ENCODE peak calls at places on chromosome 12, in four cellular contexts. D is GM12878, R is SK-N-SH, W is HepG2. K is an unnamed sample.

GRCh38 chr12:20184514-20184913 is 183.8 kb upstream of the PDE3A start:
- DNase-seq in D (no peak), R (no peak), W (no peak), K (no peak)

GRCh38 chr12:47488888-47489287 is 216.9 kb downstream of the RPAP3 start:
- DNase-seq in D (no peak), R (no peak), W (no peak), K (no peak)

GRCh38 chr12:21627924-21628323 is 23.3 kb upstream of the GYS2 start:
- DNase-seq in D (no peak), R (no peak), W (no peak), K (no peak)

GRCh38 chr12:122825773-122826724 is 9.2 kb upstream of the HIP1R start:
- DNase-seq in D (no peak), R (peak; percentile 48), W (no peak), K (no peak)

GRCh38 chr12:116384629-116385485 is 107.4 kb upstream of the MED13L start:
- DNase-seq in D (no peak), R (no peak), W (no peak), K (peak; percentile 62)

GRCh38 chr12:46300906-46301305 is 32.1 kb upstream of the SLC38A1 start:
- DNase-seq in D (no peak), R (no peak), W (no peak), K (no peak)

GRCh38 chr12:56126732-56127239 is 1.3 kb upstream of the ESYT1 start:
- DNase-seq in D (no peak), R (no peak), W (no peak), K (no peak)

GRCh38 chr12:121787063-121787774 is 6.3 kb downstream of the RHOF start:
- DNase-seq in D (no peak), R (no peak), W (no peak), K (no peak)

GRCh38 chr12:117986705-117987469 is 18.1 kb upstream of the KSR2 start:
- DNase-seq in D (no peak), R (no peak), W (no peak), K (no peak)

GRCh38 chr12:104121001-104121400 is 17.0 kb downstream of the NFYB start:
- DNase-seq in D (no peak), R (no peak), W (no peak), K (no peak)

GRCh38 chr12:113070117-113070906 is 13.8 kb downstream of the DTX1 start:
- DNase-seq in D (no peak), R (no peak), W (no peak), K (no peak)

GRCh38 chr12:20181416-20181815 is 186.9 kb upstream of the PDE3A start:
- DNase-seq in D (no peak), R (no peak), W (no peak), K (no peak)

GRCh38 chr12:99983721-99984258 is 946 bp downstream of the ANKS1B start:
- DNase-seq in D (no peak), R (peak; percentile 52), W (no peak), K (no peak)

GRCh38 chr12:92224685-92225331 is 79.2 kb upstream of the BTG1 start:
- DNase-seq in D (no peak), R (peak; percentile 26), W (no peak), K (peak; percentile 8)

GRCh38 chr12:85504624-85505023 is 224.6 kb downstream of the ALX1 start:
- DNase-seq in D (no peak), R (no peak), W (no peak), K (no peak)

GRCh38 chr12:32647275-32647674 is 31.8 kb upstream of the DNM1L start:
- DNase-seq in D (no peak), R (no peak), W (no peak), K (no peak)

GRCh38 chr12:44531349-44531905 is 344.7 kb downstream of the NELL2 start:
- DNase-seq in D (no peak), R (no peak), W (no peak), K (no peak)

GRCh38 chr12:15982471-15982870 is 71.3 kb downstream of the DERA start:
- DNase-seq in D (no peak), R (peak; percentile 44), W (no peak), K (no peak)

GRCh38 chr12:93847517-93848452 is 170.6 kb downstream of the CRADD start:
- DNase-seq in D (peak; percentile 82), R (no peak), W (no peak), K (no peak)

GRCh38 chr12:112842441-112842840 is 50.9 kb downstream of the RPH3A start:
- DNase-seq in D (no peak), R (no peak), W (no peak), K (no peak)

GRCh38 chr12:14961466-14962155 is at the start of gene ARHGDIB:
- DNase-seq in D (peak; percentile 87), R (no peak), W (no peak), K (peak; percentile 59)

GRCh38 chr12:93514853-93515252 is 47.5 kb downstream of the MRPL42 start:
- DNase-seq in D (no peak), R (no peak), W (no peak), K (no peak)

GRCh38 chr12:52496590-52497071 is 3.6 kb upstream of the KRT6A start:
- DNase-seq in D (no peak), R (no peak), W (no peak), K (no peak)

DNA sequence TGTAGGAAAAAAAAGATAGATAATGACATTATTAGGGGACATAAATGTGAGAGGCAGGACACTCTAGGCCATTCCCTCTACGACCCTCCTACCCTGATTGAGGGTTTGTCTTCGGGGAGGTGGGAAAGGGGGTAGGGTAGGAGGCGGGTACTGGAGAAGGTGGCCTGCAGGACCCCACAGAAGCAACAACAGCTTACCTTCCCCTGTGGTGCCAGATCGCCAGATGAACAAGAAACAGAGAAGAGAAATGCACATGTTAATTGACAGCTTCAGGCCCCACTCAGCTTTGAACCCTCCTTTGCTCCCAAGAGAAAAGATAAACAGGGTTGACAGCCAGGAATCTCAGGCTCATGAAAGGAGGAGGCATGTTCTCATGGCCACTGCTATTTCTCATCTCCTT is 4.8 kb downstream of the PHB2 start:
- DNase-seq in D (no peak), R (no peak), W (no peak), K (no peak)
- TF ChIP-seq FOXM1 in D (no peak), R (no peak), W (no peak), K (no peak)

GRCh38 chr12:108849653-108850052 is 7.7 kb downstream of the SSH1 start:
- DNase-seq in D (no peak), R (peak; percentile 38), W (no peak), K (peak; percentile 57)

GRCh38 chr12:108853426-108853825 is 4.0 kb downstream of the SSH1 start:
- DNase-seq in D (no peak), R (no peak), W (no peak), K (no peak)

GRCh38 chr12:108854055-108854452 is 3.3 kb downstream of the SSH1 start:
- DNase-seq in D (peak; percentile 52), R (no peak), W (peak; percentile 6), K (no peak)

GRCh38 chr12:108852674-108853073 is 4.7 kb downstream of the SSH1 start:
- DNase-seq in D (no peak), R (no peak), W (no peak), K (no peak)

GRCh38 chr12:108850854-108851573 is 6.4 kb downstream of the SSH1 start:
- DNase-seq in D (peak; percentile 79), R (peak; percentile 85), W (no peak), K (peak; percentile 76)
- TF ChIP-seq RFX5 in D (peak; percentile 95), R (peak; percentile 97), W (no peak), K (peak; percentile 22)

GRCh38 chr12:2092890-2093289 is 40.1 kb downstream of the CACNA1C start:
- DNase-seq in D (no peak), R (no peak), W (no peak), K (no peak)

GRCh38 chr12:2092354-2092753 is 39.6 kb downstream of the CACNA1C start:
- DNase-seq in D (no peak), R (no peak), W (no peak), K (no peak)

GRCh38 chr12:2095878-2096277 is 43.1 kb downstream of the CACNA1C start:
- DNase-seq in D (no peak), R (no peak), W (no peak), K (no peak)

GRCh38 chr12:2097617-2098016 is 44.8 kb downstream of the CACNA1C start:
- DNase-seq in D (no peak), R (no peak), W (no peak), K (no peak)

DNA sequence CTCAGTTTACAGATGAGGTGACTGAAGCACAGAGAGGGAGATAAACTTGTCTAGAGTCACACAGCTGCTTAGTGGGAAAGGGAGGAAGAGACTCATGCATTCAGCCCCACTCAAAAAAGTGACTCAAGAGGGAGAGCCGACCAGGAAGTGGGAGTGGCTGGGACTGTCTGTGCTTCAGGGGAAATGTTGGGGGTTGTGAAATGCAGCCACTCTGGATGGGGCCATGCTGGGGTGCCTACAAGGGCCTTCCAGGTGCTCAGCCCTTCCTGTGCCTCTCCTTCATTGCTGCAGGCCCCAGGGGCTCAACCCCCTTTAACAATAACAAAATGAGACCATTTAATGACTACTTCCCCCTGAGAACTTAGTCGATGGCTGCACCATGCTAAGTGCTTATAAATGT is 41.8 kb downstream of the CACNA1C start:
- DNase-seq in D (no peak), R (no peak), W (no peak), K (no peak)
- TF ChIP-seq FOXM1 in D (no peak), R (no peak), W (no peak), K (no peak)

DNA sequence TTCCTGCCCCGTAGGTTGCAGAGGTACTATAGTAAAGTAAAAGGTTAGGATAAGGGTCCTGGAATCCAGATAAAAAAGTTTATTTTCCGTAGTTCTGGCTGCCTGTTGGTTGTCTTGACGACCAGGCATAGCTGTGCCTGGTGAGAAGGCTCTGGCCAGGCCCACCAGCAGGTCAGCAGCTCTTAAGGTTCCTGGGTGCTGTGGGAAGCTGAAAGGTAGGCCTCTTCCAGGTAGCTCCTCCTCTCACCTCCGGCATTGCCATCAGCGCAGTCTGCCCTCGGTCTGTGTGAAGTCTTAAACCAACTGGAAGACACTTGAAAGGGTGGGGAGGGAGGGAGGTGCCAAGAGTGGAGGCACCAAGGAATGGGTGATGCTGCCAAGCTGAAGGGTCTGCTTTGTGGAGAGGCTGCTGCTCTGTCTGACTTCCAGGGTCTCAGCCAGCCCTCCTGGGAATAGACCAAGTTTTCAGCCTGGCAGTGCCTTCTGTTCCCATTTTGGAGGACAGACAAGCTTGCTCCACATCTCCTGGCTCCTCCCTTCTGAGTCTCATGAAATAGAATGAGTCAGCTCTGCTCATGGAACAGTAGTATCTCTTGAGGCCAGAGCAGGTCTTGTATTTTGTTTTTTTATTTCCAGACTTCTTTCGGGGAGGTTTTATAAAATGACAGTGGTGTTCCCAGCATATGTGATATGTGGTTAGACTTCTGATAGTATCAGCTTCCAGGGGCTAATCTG is 5.2 kb upstream of the ACADS start:
- DNase-seq in D (no peak), R (no peak), W (no peak), K (peak; percentile 38)
- TF ChIP-seq RFX5 in D (no peak), R (no peak), W (no peak), K (no peak)